ENCODE peak calls at places on chromosomes 13 and 19, in seven cellular contexts. J is stimulated activated CD8-positive, alpha-beta memory T cell treated with anti-CD3 and anti-CD28 coated beads, Interleukin-15, amount 100 ng/mL, for 1 hour; Y is astrocyte; I is cerebellum; X is aorta; W is cardiac fibroblast; A is HT-29. P is an unnamed sample.

GRCh38 chr19:38204728-38205127 is 19.3 kb downstream of the DPF1 start:
- DNase-seq in A (no peak), Y (no peak), W (no peak), X (no peak), J (no peak), I (no peak), P (no peak)

GRCh38 chr19:29810504-29810871 is 1.3 kb upstream of the CCNE1 start:
- DNase-seq in X (no peak), A (peak), I (peak), W (peak), J (no peak), Y (no peak), P (no peak)

GRCh38 chr13:106530907-106531520 is 4.4 kb downstream of the EFNB2 start:
- DNase-seq in Y (no peak), I (no peak), J (no peak), A (peak), W (no peak), X (no peak), P (no peak)

GRCh38 chr19:49570138-49570856 is 10.1 kb downstream of the NOSIP start:
- DNase-seq in Y (peak), X (no peak), A (peak), I (peak), W (peak), J (no peak), P (peak)

GRCh38 chr13:109256866-109257760 is 529.3 kb downstream of the IRS2 start:
- DNase-seq in J (no peak), I (no peak), W (peak), Y (peak), X (no peak), A (peak), P (no peak)

GRCh38 chr13:109494955-109495354 is 291.4 kb downstream of the IRS2 start:
- DNase-seq in J (no peak), X (no peak), A (no peak), Y (peak), W (peak), I (no peak), P (no peak)

GRCh38 chr13:22455036-22455435 is 725.7 kb upstream of the SGCG start:
- DNase-seq in I (no peak), X (no peak), W (no peak), A (no peak), Y (no peak), J (no peak), P (no peak)

GRCh38 chr19:2462635-2463421 is 6.1 kb upstream of the LMNB2 start:
- DNase-seq in X (peak), A (peak), J (no peak), Y (peak), I (peak), W (peak), P (no peak)

GRCh38 chr13:35675651-35676050 is 199.2 kb upstream of the MAB21L1 start:
- DNase-seq in X (no peak), J (no peak), Y (no peak), I (peak), W (no peak), A (no peak), P (no peak)

GRCh38 chr13:80251403-80251802 is 89.5 kb downstream of the SPRY2 start:
- DNase-seq in A (peak), J (no peak), I (no peak), Y (peak), W (peak), X (no peak), P (no peak)

GRCh38 chr19:5978606-5979552 is 939 bp upstream of the RANBP3 start:
- DNase-seq in J (no peak), A (no peak), Y (no peak), I (no peak), X (no peak), W (no peak), P (no peak)

GRCh38 chr19:52992109-52993004 is 21.4 kb upstream of the ERVV-1 start:
- DNase-seq in W (peak), X (peak), Y (no peak), A (peak), J (no peak), I (peak), P (no peak)

GRCh38 chr13:73040479-73040878 is 18.3 kb upstream of the KLF5 start:
- DNase-seq in J (no peak), Y (no peak), W (no peak), I (no peak), X (no peak), A (no peak), P (no peak)

GRCh38 chr19:47135156-47135555 is 4.5 kb downstream of the SAE1 start:
- DNase-seq in I (no peak), X (no peak), Y (no peak), W (no peak), A (no peak), J (no peak), P (no peak)

GRCh38 chr19:3986260-3987041 is 1.2 kb upstream of the EEF2 start:
- DNase-seq in X (peak), W (peak), J (no peak), A (peak), I (peak), Y (peak), P (peak)

GRCh38 chr19:3423183-3423829 is 56.9 kb downstream of the NFIC start:
- DNase-seq in W (peak), Y (no peak), X (peak), A (no peak), I (peak), J (no peak), P (no peak)

GRCh38 chr13:50353651-50354415 is 338.6 kb downstream of the KCNRG start:
- DNase-seq in Y (peak), X (no peak), J (no peak), A (no peak), I (no peak), W (no peak), P (no peak)

GRCh38 chr19:8393192-8393870 is 3.2 kb downstream of the RAB11B start:
- DNase-seq in J (no peak), Y (no peak), A (no peak), X (no peak), I (no peak), W (no peak), P (no peak)

GRCh38 chr19:28416245-28416644 is 796.7 kb downstream of the UQCRFS1 start:
- DNase-seq in A (no peak), X (no peak), J (no peak), W (no peak), I (no peak), Y (no peak), P (no peak)

GRCh38 chr13:32264407-32264806 is 50.8 kb downstream of the ZAR1L start:
- DNase-seq in W (peak), Y (peak), X (peak), I (no peak), J (no peak), A (no peak), P (no peak)

GRCh38 chr13:105971720-105972119 is 563.7 kb downstream of the EFNB2 start:
- DNase-seq in I (no peak), J (no peak), X (no peak), Y (no peak), A (peak), W (no peak), P (no peak)

GRCh38 chr19:47267350-47267759 is 7.3 kb upstream of the INAFM1 start:
- DNase-seq in J (no peak), A (no peak), X (no peak), W (no peak), Y (no peak), I (no peak), P (no peak)

GRCh38 chr19:8593931-8594330 is 16.6 kb downstream of the ADAMTS10 start:
- DNase-seq in A (no peak), J (no peak), I (no peak), X (no peak), W (peak), Y (no peak), P (no peak)